ENCODE peak calls at places on chromosome 10, in seven cellular contexts. R is activated CD4-positive, CD25-positive, alpha-beta regulatory T cell; N is effector memory CD8-positive, alpha-beta T cell; D is NCI-H524; U is A549; X is ACHN; F is left ventricle myocardium superior. J is an unnamed sample.

GRCh38 chr10:4683137-4683536 is 142.9 kb upstream of the AKR1E2 start:
- DNase-seq in D (no peak), U (no peak), X (no peak), N (no peak), F (no peak), R (no peak), J (no peak)

GRCh38 chr10:129602938-129603520 is 136.0 kb downstream of the MGMT start:
- DNase-seq in F (no peak), R (no peak), N (no peak), X (no peak), U (no peak), D (no peak), J (no peak)

GRCh38 chr10:117980216-117980615 is 66.5 kb downstream of the RAB11FIP2 start:
- DNase-seq in U (peak; percentile 14), R (no peak), N (no peak), F (no peak), D (no peak), X (no peak), J (no peak)

GRCh38 chr10:60434418-60435046 is 44.9 kb upstream of the ANK3 start:
- DNase-seq in N (no peak), X (peak; percentile 71), F (no peak), U (peak; percentile 67), D (peak; percentile 4), R (no peak), J (no peak)

GRCh38 chr10:44647877-44648542 is 263.1 kb upstream of the CXCL12 start:
- DNase-seq in N (no peak), D (peak; percentile 27), U (no peak), R (no peak), X (peak; percentile 14), F (peak; percentile 46), J (peak; percentile 24)

GRCh38 chr10:124063736-124064135 is 29.7 kb downstream of the CHST15 start:
- DNase-seq in X (no peak), N (no peak), R (no peak), D (no peak), U (peak; percentile 45), F (no peak), J (no peak)

GRCh38 chr10:133327651-133328357 is 8.9 kb downstream of the CALY start:
- DNase-seq in R (no peak), F (no peak), D (no peak), U (no peak), N (no peak), X (no peak), J (no peak)

GRCh38 chr10:89414146-89414878 is at the start of gene IFIT5:
- DNase-seq in U (peak; percentile 71), D (no peak), X (peak; percentile 77), F (peak; percentile 88), N (peak; percentile 51), R (no peak), J (peak; percentile 76)

GRCh38 chr10:100969175-100970075 is at the start of gene SEMA4G:
- DNase-seq in X (peak; percentile 41), R (peak; percentile 11), F (peak; percentile 68), D (no peak), U (peak; percentile 44), N (peak; percentile 33), J (peak; percentile 31)

GRCh38 chr10:77486511-77486910 is 151.1 kb downstream of the KCNMA1 start:
- DNase-seq in R (no peak), N (no peak), D (no peak), F (no peak), X (no peak), U (no peak), J (no peak)

GRCh38 chr10:639751-640672 is 49.5 kb downstream of the DIP2C start:
- DNase-seq in X (no peak), F (peak; percentile 25), N (no peak), R (no peak), U (no peak), D (no peak), J (no peak)

GRCh38 chr10:32961892-32962369 is 3.9 kb upstream of the ITGB1 start:
- DNase-seq in F (no peak), R (no peak), U (peak; percentile 86), D (no peak), N (no peak), X (peak; percentile 66), J (no peak)

GRCh38 chr10:29658984-29659769 is 24.4 kb upstream of the SVIL start:
- DNase-seq in R (peak; percentile 13), N (peak; percentile 61), F (no peak), X (peak; percentile 98), U (peak; percentile 96), D (no peak), J (no peak)

GRCh38 chr10:29627201-29628105 is 7.3 kb downstream of the SVIL start:
- DNase-seq in N (no peak), F (no peak), X (no peak), U (no peak), D (no peak), R (no peak), J (no peak)

GRCh38 chr10:95237376-95238170 is 43.5 kb downstream of the ACSM6 start:
- DNase-seq in U (no peak), X (peak; percentile 27), N (no peak), D (no peak), R (no peak), F (no peak), J (no peak)

GRCh38 chr10:22765660-22766547 is 51.5 kb upstream of the PIP4K2A start:
- DNase-seq in U (no peak), N (no peak), D (no peak), X (no peak), R (no peak), F (no peak), J (no peak)

GRCh38 chr10:11192304-11193018 is 174.8 kb downstream of the CELF2 start:
- DNase-seq in U (no peak), X (no peak), D (no peak), F (peak; percentile 73), N (no peak), R (no peak), J (peak; percentile 57)

GRCh38 chr10:58531084-58531695 is 18.5 kb downstream of the BICC1 start:
- DNase-seq in D (no peak), N (peak; percentile 38), U (peak; percentile 64), X (peak; percentile 82), R (no peak), F (no peak), J (no peak)

GRCh38 chr10:64573625-64574325 is 1052.6 kb downstream of the REEP3 start:
- DNase-seq in D (no peak), U (no peak), R (no peak), F (no peak), N (no peak), X (no peak), J (no peak)

GRCh38 chr10:60032723-60033122 is 126.4 kb upstream of the CCDC6 start:
- DNase-seq in X (peak; percentile 56), F (no peak), R (no peak), N (peak; percentile 17), D (no peak), U (peak; percentile 67), J (no peak)

GRCh38 chr10:54940418-54940817 is 139.4 kb upstream of the PCDH15 start:
- DNase-seq in X (peak; percentile 5), D (no peak), R (no peak), U (peak; percentile 0), F (no peak), N (no peak), J (no peak)

GRCh38 chr10:54797636-54798395 is 3.2 kb downstream of the PCDH15 start:
- DNase-seq in U (no peak), N (no peak), R (no peak), F (no peak), D (no peak), X (no peak), J (no peak)

GRCh38 chr10:97780991-97781540 is 9.3 kb upstream of the SFRP5 start:
- DNase-seq in R (no peak), U (no peak), F (no peak), X (no peak), D (no peak), N (no peak), J (no peak)

GRCh38 chr10:98790817-98791216 is 344.1 kb upstream of the HPS1 start:
- DNase-seq in N (no peak), U (no peak), F (no peak), D (no peak), X (peak; percentile 7), R (no peak), J (no peak)

J was measured in left ventricle myocardium inferior.